ENCODE peak calls at places on chromosomes 12 and 14, in four cellular contexts. One of them, this sample, is unnamed.

GRCh38 chr14:68140111-68140741 is 320.6 kb downstream of the RAD51B start:
- DNase-seq in NCI-H1105: peak; percentile 75
- DNase-seq in RWPE1: peak; percentile 86
- DNase-seq in dorsolateral prefrontal cortex: no peak
- DNase-seq in this sample: no peak

GRCh38 chr12:119375170-119375569 is 40.6 kb downstream of the CCDC60 start:
- DNase-seq in dorsolateral prefrontal cortex: no peak
- DNase-seq in RWPE1: no peak
- DNase-seq in NCI-H1105: no peak
- DNase-seq in this sample: no peak

GRCh38 chr14:50773632-50774541 is 57.1 kb downstream of the NIN start:
- DNase-seq in NCI-H1105: peak; percentile 29
- DNase-seq in RWPE1: peak; percentile 66
- DNase-seq in dorsolateral prefrontal cortex: peak; percentile 71
- DNase-seq in this sample: peak; percentile 84

GRCh38 chr12:3296409-3296701 is 194.6 kb upstream of the PRMT8 start:
- DNase-seq in NCI-H1105: no peak
- DNase-seq in RWPE1: no peak
- DNase-seq in dorsolateral prefrontal cortex: no peak
- DNase-seq in this sample: no peak

GRCh38 chr12:129762436-129762835 is 141.4 kb downstream of the TMEM132D start:
- DNase-seq in dorsolateral prefrontal cortex: no peak
- DNase-seq in NCI-H1105: no peak
- DNase-seq in RWPE1: no peak
- DNase-seq in this sample: no peak

GRCh38 chr12:111180830-111181726 is 187.8 kb downstream of the PHETA1 start:
- DNase-seq in RWPE1: no peak
- DNase-seq in NCI-H1105: peak; percentile 94
- DNase-seq in dorsolateral prefrontal cortex: peak; percentile 61
- DNase-seq in this sample: peak; percentile 76

GRCh38 chr12:69240625-69240984 is 1.2 kb downstream of the CPSF6 start:
- DNase-seq in dorsolateral prefrontal cortex: no peak
- DNase-seq in NCI-H1105: peak; percentile 9
- DNase-seq in RWPE1: peak; percentile 19
- DNase-seq in this sample: no peak

GRCh38 chr14:65958664-65959562 is 527.3 kb upstream of the CCDC196 start:
- DNase-seq in RWPE1: peak; percentile 26
- DNase-seq in dorsolateral prefrontal cortex: no peak
- DNase-seq in NCI-H1105: peak; percentile 24
- DNase-seq in this sample: no peak

GRCh38 chr14:67944605-67945004 is 125.0 kb downstream of the RAD51B start:
- DNase-seq in dorsolateral prefrontal cortex: no peak
- DNase-seq in RWPE1: no peak
- DNase-seq in NCI-H1105: no peak
- DNase-seq in this sample: no peak

GRCh38 chr12:118035194-118036041 is 18.9 kb downstream of the RFC5 start:
- DNase-seq in NCI-H1105: peak; percentile 51
- DNase-seq in RWPE1: no peak
- DNase-seq in dorsolateral prefrontal cortex: no peak
- DNase-seq in this sample: no peak

GRCh38 chr12:22626429-22626828 is 1.5 kb downstream of the ETNK1 start:
- DNase-seq in dorsolateral prefrontal cortex: no peak
- DNase-seq in RWPE1: no peak
- DNase-seq in NCI-H1105: no peak
- DNase-seq in this sample: no peak

GRCh38 chr12:26855337-26856089 is 22.5 kb upstream of the ITPR2 start:
- DNase-seq in NCI-H1105: no peak
- DNase-seq in RWPE1: no peak
- DNase-seq in dorsolateral prefrontal cortex: no peak
- DNase-seq in this sample: no peak

GRCh38 chr14:84208451-84208850 is 1321.5 kb upstream of the FLRT2 start:
- DNase-seq in dorsolateral prefrontal cortex: no peak
- DNase-seq in NCI-H1105: no peak
- DNase-seq in RWPE1: no peak
- DNase-seq in this sample: no peak

GRCh38 chr12:67271976-67272375 is 2.8 kb downstream of the CAND1 start:
- DNase-seq in dorsolateral prefrontal cortex: no peak
- DNase-seq in RWPE1: no peak
- DNase-seq in NCI-H1105: no peak
- DNase-seq in this sample: no peak

GRCh38 chr14:100825691-100826331 is at the start of gene MEG3:
- DNase-seq in dorsolateral prefrontal cortex: peak; percentile 37
- DNase-seq in NCI-H1105: no peak
- DNase-seq in RWPE1: no peak
- DNase-seq in this sample: peak; percentile 58

GRCh38 chr14:100384277-100384676 is 61.1 kb downstream of the SLC25A47 start:
- DNase-seq in RWPE1: no peak
- DNase-seq in NCI-H1105: no peak
- DNase-seq in dorsolateral prefrontal cortex: no peak
- DNase-seq in this sample: no peak

GRCh38 chr12:23757541-23757962 is 191.9 kb downstream of the SOX5 start:
- DNase-seq in NCI-H1105: no peak
- DNase-seq in RWPE1: no peak
- DNase-seq in dorsolateral prefrontal cortex: no peak
- DNase-seq in this sample: no peak

GRCh38 chr12:79547044-79547734 is 143.6 kb downstream of the PAWR start:
- DNase-seq in dorsolateral prefrontal cortex: no peak
- DNase-seq in RWPE1: peak; percentile 91
- DNase-seq in NCI-H1105: no peak
- DNase-seq in this sample: no peak

GRCh38 chr12:16076553-16076952 is 165.4 kb downstream of the DERA start:
- DNase-seq in dorsolateral prefrontal cortex: no peak
- DNase-seq in RWPE1: peak; percentile 12
- DNase-seq in NCI-H1105: peak; percentile 57
- DNase-seq in this sample: no peak

GRCh38 chr12:56953314-56953713 is 4.1 kb downstream of the RDH16 start:
- DNase-seq in dorsolateral prefrontal cortex: no peak
- DNase-seq in RWPE1: no peak
- DNase-seq in NCI-H1105: no peak
- DNase-seq in this sample: no peak

GRCh38 chr12:98151105-98151504 is 364.3 kb upstream of the TMPO start:
- DNase-seq in dorsolateral prefrontal cortex: no peak
- DNase-seq in NCI-H1105: no peak
- DNase-seq in RWPE1: no peak
- DNase-seq in this sample: no peak

GRCh38 chr12:106071686-106072085 is 67.1 kb downstream of the NUAK1 start:
- DNase-seq in RWPE1: no peak
- DNase-seq in NCI-H1105: no peak
- DNase-seq in dorsolateral prefrontal cortex: no peak
- DNase-seq in this sample: no peak

GRCh38 chr12:28966049-28966778 is 182.9 kb upstream of the FAR2 start:
- DNase-seq in NCI-H1105: peak; percentile 81
- DNase-seq in dorsolateral prefrontal cortex: no peak
- DNase-seq in RWPE1: no peak
- DNase-seq in this sample: no peak

GRCh38 chr12:122413516-122414404 is 8.7 kb downstream of the CLIP1 start:
- DNase-seq in dorsolateral prefrontal cortex: no peak
- DNase-seq in RWPE1: no peak
- DNase-seq in NCI-H1105: no peak
- DNase-seq in this sample: no peak

GRCh38 chr14:105271224-105271890 is 23.0 kb downstream of the BTBD6 start:
- DNase-seq in NCI-H1105: no peak
- DNase-seq in dorsolateral prefrontal cortex: peak; percentile 64
- DNase-seq in RWPE1: no peak
- DNase-seq in this sample: peak; percentile 30

GRCh38 chr12:16359512-16360491 is 12.4 kb downstream of the MGST1 start:
- DNase-seq in RWPE1: peak; percentile 26
- DNase-seq in NCI-H1105: peak; percentile 43
- DNase-seq in dorsolateral prefrontal cortex: no peak
- DNase-seq in this sample: no peak

GRCh38 chr14:34867199-34867598 is 8.0 kb downstream of the BAZ1A start:
- DNase-seq in RWPE1: no peak
- DNase-seq in dorsolateral prefrontal cortex: no peak
- DNase-seq in NCI-H1105: no peak
- DNase-seq in this sample: no peak

GRCh38 chr12:130186631-130187269 is 24.5 kb downstream of the FZD10 start:
- DNase-seq in dorsolateral prefrontal cortex: no peak
- DNase-seq in NCI-H1105: no peak
- DNase-seq in RWPE1: peak; percentile 88
- DNase-seq in this sample: no peak

GRCh38 chr14:92254786-92255185 is 68.2 kb upstream of the SLC24A4 start:
- DNase-seq in NCI-H1105: no peak
- DNase-seq in dorsolateral prefrontal cortex: peak; percentile 38
- DNase-seq in RWPE1: no peak
- DNase-seq in this sample: peak; percentile 28